ENCODE peak calls at places on chromosomes 7 and 10, in nine cellular contexts. E, W, N, A, U, R, M, V and B are unnamed samples.

GRCh38 chr7:37234928-37235327 is 213.7 kb downstream of the ELMO1 start:
- DNase-seq in V (no peak), A (no peak), E (no peak), W (peak), M (no peak), U (no peak), N (peak), R (no peak), B (no peak)

GRCh38 chr10:131746241-131746711 is 154.5 kb upstream of the PPP2R2D start:
- DNase-seq in U (no peak), M (no peak), W (no peak), A (no peak), R (no peak), E (no peak), V (no peak), N (no peak), B (no peak)

GRCh38 chr10:6208781-6209235 is 6.1 kb downstream of the PFKFB3 start:
- DNase-seq in E (no peak), W (no peak), V (no peak), R (no peak), M (no peak), N (no peak), U (no peak), A (no peak), B (no peak)

GRCh38 chr10:82880776-82881175 is 1005.8 kb downstream of the NRG3 start:
- DNase-seq in N (no peak), A (no peak), M (no peak), R (no peak), E (no peak), V (no peak), W (no peak), U (no peak), B (no peak)

GRCh38 chr10:121831777-121832176 is 96.1 kb downstream of the ATE1 start:
- DNase-seq in M (no peak), E (no peak), V (no peak), R (no peak), A (no peak), W (no peak), N (no peak), U (no peak), B (no peak)

GRCh38 chr10:12741255-12741915 is 260.1 kb downstream of the CCDC3 start:
- DNase-seq in A (no peak), M (no peak), E (no peak), N (no peak), V (no peak), W (no peak), R (no peak), U (no peak), B (no peak)

GRCh38 chr10:17038627-17039026 is 91.0 kb downstream of the CUBN start:
- DNase-seq in V (no peak), W (no peak), E (no peak), A (no peak), N (no peak), M (no peak), U (peak), R (no peak), B (no peak)

GRCh38 chr10:128178319-128178937 is 52.2 kb upstream of the MKI67 start:
- DNase-seq in A (peak), V (no peak), M (no peak), R (peak), N (no peak), W (peak), E (peak), U (peak), B (no peak)